ENCODE peak calls at places on chromosomes 12 and 14, in ten cellular contexts. V, I, K, J, L, E, Y, O, M and W are unnamed samples.

GRCh38 chr14:25381498-25381897 is 331.6 kb upstream of the STXBP6 start:
- DNase-seq in V (no peak), I (no peak), K (no peak), J (no peak), L (no peak), E (no peak), Y (no peak), O (no peak), M (no peak), W (no peak)

GRCh38 chr12:113277511-113277910 is 56.2 kb downstream of the TPCN1 start:
- DNase-seq in V (no peak), I (no peak), K (no peak), J (no peak), L (no peak), E (no peak), Y (no peak), O (no peak), M (no peak), W (no peak)

GRCh38 chr12:94187351-94187750 is 39.0 kb downstream of the PLXNC1 start:
- DNase-seq in V (no peak), I (no peak), K (no peak), J (no peak), L (no peak), E (no peak), Y (peak), O (peak), M (no peak), W (no peak)

GRCh38 chr14:61751475-61751989 is 10.7 kb upstream of the SNAPC1 start:
- DNase-seq in V (no peak), I (no peak), K (no peak), J (no peak), L (no peak), E (no peak), Y (no peak), O (no peak), M (no peak), W (no peak)

GRCh38 chr12:111404362-111405148 is 1.2 kb upstream of the SH2B3 start:
- DNase-seq in V (peak), I (no peak), K (peak), J (no peak), L (no peak), E (no peak), Y (no peak), O (no peak), M (peak), W (peak)

GRCh38 chr12:4268549-4269181 is 4.9 kb upstream of the CCND2 start:
- DNase-seq in V (no peak), I (no peak), K (no peak), J (no peak), L (no peak), E (no peak), Y (peak), O (no peak), M (no peak), W (peak)

GRCh38 chr12:7646178-7646475 is 19.6 kb downstream of the APOBEC1 start:
- DNase-seq in V (no peak), I (no peak), K (no peak), J (no peak), L (no peak), E (no peak), Y (no peak), O (no peak), M (no peak), W (no peak)

GRCh38 chr14:65502676-65503124 is 90.2 kb downstream of the FUT8 start:
- DNase-seq in V (no peak), I (no peak), K (no peak), J (no peak), L (no peak), E (peak), Y (no peak), O (no peak), M (no peak), W (peak)

GRCh38 chr14:21894003-21894897 is 220.6 kb upstream of the OR4E1 start:
- DNase-seq in V (no peak), I (no peak), K (peak), J (peak), L (no peak), E (no peak), Y (peak), O (peak), M (no peak), W (no peak)

GRCh38 chr12:58313091-58313855 is 371.9 kb downstream of the ATP23 start:
- DNase-seq in V (no peak), I (no peak), K (no peak), J (no peak), L (no peak), E (peak), Y (no peak), O (no peak), M (no peak), W (peak)

GRCh38 chr12:130253866-130254265 is 83.8 kb upstream of the PIWIL1 start:
- DNase-seq in V (no peak), I (no peak), K (no peak), J (no peak), L (no peak), E (no peak), Y (no peak), O (no peak), M (no peak), W (no peak)

GRCh38 chr14:85576161-85576560 is 46.2 kb downstream of the FLRT2 start:
- DNase-seq in V (no peak), I (no peak), K (no peak), J (no peak), L (no peak), E (no peak), Y (no peak), O (no peak), M (no peak), W (peak)

GRCh38 chr14:101457936-101458535 is 103.3 kb upstream of the DIO3 start:
- DNase-seq in V (no peak), I (no peak), K (no peak), J (no peak), L (no peak), E (no peak), Y (no peak), O (no peak), M (peak), W (no peak)

GRCh38 chr12:57712671-57713070 is 18.7 kb downstream of the OS9 start:
- DNase-seq in V (no peak), I (no peak), K (no peak), J (no peak), L (no peak), E (no peak), Y (peak), O (peak), M (no peak), W (no peak)

GRCh38 chr14:92425101-92425500 is 88.5 kb upstream of the RIN3 start:
- DNase-seq in V (no peak), I (no peak), K (no peak), J (no peak), L (no peak), E (peak), Y (no peak), O (no peak), M (no peak), W (peak)

GRCh38 chr12:55675671-55676070 is 32.0 kb downstream of the ITGA7 start:
- DNase-seq in V (no peak), I (no peak), K (no peak), J (no peak), L (no peak), E (no peak), Y (no peak), O (no peak), M (no peak), W (no peak)

GRCh38 chr14:77039285-77040058 is 11.0 kb upstream of the IRF2BPL start:
- DNase-seq in V (no peak), I (no peak), K (no peak), J (no peak), L (no peak), E (no peak), Y (peak), O (no peak), M (no peak), W (peak)

GRCh38 chr12:63321373-63321772 is 170.4 kb upstream of the AVPR1A start:
- DNase-seq in V (no peak), I (no peak), K (no peak), J (no peak), L (no peak), E (no peak), Y (no peak), O (no peak), M (no peak), W (no peak)